ENCODE peak calls at places on chromosomes 6 and 20, in six cellular contexts. Z is neural progenitor cell; U is psoas muscle; O is kidney epithelial cell; P is endothelial cell of umbilical vein; K is CD4-positive, alpha-beta memory T cell. A is an unnamed sample. For H3K36me3, the result is how much of the 10 kb centered on the place peaks cover.

GRCh38 chr20:36572701-36573102 is 695 bp upstream of the TGIF2 start:
- DNase-seq in Z (peak), P (no peak), K (peak), O (no peak), U (no peak), A (no peak)

GRCh38 chr20:24633026-24633425 is 163.6 kb downstream of the SYNDIG1 start:
- DNase-seq in K (no peak), U (no peak), P (no peak), Z (no peak), O (no peak), A (no peak)

GRCh38 chr6:42315991-42316378 is 98.3 kb upstream of the MRPS10 start:
- DNase-seq in U (no peak), P (peak), Z (no peak), O (peak), K (no peak), A (no peak)

GRCh38 chr20:3777726-3778629 is 3.3 kb downstream of the SPEF1 start:
- DNase-seq in O (no peak), U (peak), P (peak), Z (peak), K (no peak), A (peak)

GRCh38 chr6:31547727-31548422 is 467 bp downstream of the NFKBIL1 start:
- DNase-seq in U (peak), Z (no peak), K (no peak), O (no peak), P (no peak), A (no peak)

GRCh38 chr6:5681480-5681879 is 325.2 kb downstream of the NRN1 start:
- DNase-seq in O (no peak), Z (no peak), K (no peak), U (no peak), P (no peak), A (no peak)

GRCh38 chr6:73394577-73395354 is at the start of gene DDX43:
- DNase-seq in K (peak), U (peak), O (no peak), P (peak), Z (no peak), A (peak)

GRCh38 chr6:155264704-155265320 is 999 bp downstream of the CLDN20 start:
- DNase-seq in O (no peak), Z (no peak), K (no peak), P (peak), U (no peak), A (no peak)

GRCh38 chr6:43368517-43369160 is 808 bp downstream of the ZNF318 start:
- DNase-seq in P (peak), O (no peak), Z (peak), K (no peak), U (peak), A (peak)

GRCh38 chr6:31114540-31114876 is at the start of gene PSORS1C1:
- DNase-seq in P (peak), K (no peak), Z (no peak), O (peak), U (peak), A (peak)

GRCh38 chr6:74606488-74607135 is 599.2 kb downstream of the COL12A1 start:
- DNase-seq in O (peak), Z (no peak), P (peak), U (no peak), K (no peak), A (no peak)

GRCh38 chr20:38759135-38759534 is 10.9 kb downstream of the ACTR5 start:
- DNase-seq in K (no peak), O (no peak), Z (no peak), U (no peak), P (no peak), A (no peak)
- H3K36me3 ChIP-seq in K (half or more), O (under half), Z (under half), U (half or more), P (under half), A (under half)

GRCh38 chr20:25739615-25740320 is 43.1 kb upstream of the ZNF337 start:
- DNase-seq in K (peak), P (peak), O (no peak), U (no peak), Z (no peak), A (no peak)

GRCh38 chr20:25741088-25741487 is 44.4 kb upstream of the ZNF337 start:
- DNase-seq in P (no peak), U (no peak), O (no peak), K (no peak), Z (no peak), A (no peak)

GRCh38 chr20:25733903-25734302 is 37.2 kb upstream of the ZNF337 start:
- DNase-seq in U (no peak), K (no peak), Z (no peak), O (no peak), P (no peak), A (no peak)

GRCh38 chr20:25738198-25738597 is 41.5 kb upstream of the ZNF337 start:
- DNase-seq in Z (no peak), K (no peak), P (no peak), U (no peak), O (no peak), A (no peak)
- H3K36me3 ChIP-seq in Z (under half), K (under half), P (under half), U (under half), O (under half), A (under half)

GRCh38 chr6:148780918-148781436 is 34.1 kb downstream of the UST start:
- DNase-seq in K (no peak), Z (no peak), O (no peak), U (no peak), P (no peak), A (no peak)
- H3K36me3 ChIP-seq in K (under half), Z (under half), O (under half), U (under half), P (under half), A (under half)

GRCh38 chr6:152142116-152142515 is 334.6 kb downstream of the ESR1 start:
- DNase-seq in K (no peak), P (no peak), O (no peak), U (no peak), Z (no peak), A (no peak)
- H3K36me3 ChIP-seq in K (half or more), P (under half), O (under half), U (half or more), Z (under half), A (half or more)

GRCh38 chr6:53154071-53154470 is 5.4 kb upstream of the GCM1 start:
- DNase-seq in K (no peak), O (no peak), Z (no peak), P (no peak), U (no peak), A (no peak)

GRCh38 chr6:53148684-53149083 is at the start of gene GCM1:
- DNase-seq in K (no peak), Z (no peak), O (no peak), P (no peak), U (no peak), A (no peak)

GRCh38 chr6:53154794-53155193 is 6.2 kb upstream of the GCM1 start:
- DNase-seq in P (no peak), Z (no peak), U (no peak), K (no peak), O (no peak), A (no peak)

GRCh38 chr6:53151676-53152075 is 3.0 kb upstream of the GCM1 start:
- DNase-seq in Z (peak), K (no peak), P (no peak), O (no peak), U (no peak), A (no peak)

GRCh38 chr6:53152576-53152975 is 3.9 kb upstream of the GCM1 start:
- DNase-seq in K (no peak), Z (no peak), O (no peak), P (no peak), U (no peak), A (no peak)
- H3K36me3 ChIP-seq in K (under half), Z (under half), O (under half), P (under half), U (under half), A (under half)

GRCh38 chr6:11942185-11942864 is 69.8 kb upstream of the HIVEP1 start:
- DNase-seq in U (no peak), O (no peak), K (no peak), P (no peak), Z (no peak), A (no peak)
- H3K36me3 ChIP-seq in U (under half), O (under half), K (under half), P (under half), Z (under half), A (under half)

A was measured in heart left ventricle.